ENCODE peak calls at places on chromosomes 4 and X, in eight cellular contexts. I is mucosa of gallbladder; Y is central memory CD4-positive, alpha-beta T cell; G is progenitor cell of endocrine pancreas; J is neural crest cell; H is endodermal cell; U is activated CD4-positive, alpha-beta T cell treated with anti-CD3 and anti-CD28 coated beads for 1 hour; W is A549. K is an unnamed sample.

GRCh38 chr4:117481742-117482141 is 396.4 kb upstream of the TRAM1L1 start:
- DNase-seq in J (no peak), I (no peak), H (no peak), U (no peak), Y (no peak), W (no peak), G (no peak), K (no peak)

GRCh38 chr4:84582988-84583870 is at the start of gene CDS1:
- DNase-seq in Y (no peak), H (peak), I (peak), J (peak), U (no peak), W (no peak), G (peak), K (peak)

GRCh38 chrX:148466292-148466691 is 34.1 kb upstream of the AFF2 start:
- DNase-seq in I (no peak), Y (no peak), J (no peak), W (no peak), U (no peak), G (no peak), H (no peak), K (no peak)

GRCh38 chrX:101595739-101596419 is 21.9 kb downstream of the ARMCX6 start:
- DNase-seq in G (no peak), W (peak), I (peak), U (no peak), Y (peak), H (peak), J (peak), K (no peak)

GRCh38 chr4:108166441-108167315 is 2.1 kb downstream of the LEF1 start:
- DNase-seq in I (no peak), W (no peak), H (peak), U (peak), G (no peak), J (peak), Y (peak), K (no peak)

GRCh38 chrX:11105080-11105479 is 6.1 kb upstream of the HCCS start:
- DNase-seq in U (no peak), H (no peak), I (no peak), J (no peak), W (peak), Y (no peak), G (no peak), K (no peak)

GRCh38 chr4:17812801-17813200 is 2.0 kb downstream of the NCAPG start:
- DNase-seq in W (no peak), I (no peak), G (no peak), J (no peak), H (no peak), Y (no peak), U (no peak), K (no peak)

GRCh38 chr4:8267077-8267476 is 2.5 kb upstream of the HTRA3 start:
- DNase-seq in Y (no peak), H (peak), I (peak), W (peak), J (peak), G (peak), U (no peak), K (no peak)

GRCh38 chr4:174036111-174036510 is 247.4 kb downstream of the FBXO8 start:
- DNase-seq in J (no peak), U (no peak), I (no peak), G (no peak), H (no peak), Y (no peak), W (no peak), K (no peak)

GRCh38 chr4:150799207-150799606 is 215.9 kb downstream of the LRBA start:
- DNase-seq in U (no peak), H (no peak), J (no peak), G (no peak), I (no peak), Y (no peak), W (peak), K (no peak)

GRCh38 chrX:108699368-108699767 is 37.0 kb downstream of the IRS4 start:
- DNase-seq in U (no peak), Y (no peak), W (peak), I (no peak), G (no peak), J (no peak), H (no peak), K (no peak)

GRCh38 chr4:100095729-100096595 is 94.3 kb downstream of the DDIT4L start:
- DNase-seq in H (peak), I (peak), Y (peak), G (peak), J (peak), U (peak), W (peak), K (peak)

GRCh38 chr4:40335508-40335860 is 351 bp downstream of the CHRNA9 start:
- DNase-seq in I (no peak), G (no peak), U (no peak), H (no peak), W (peak), J (no peak), Y (no peak), K (no peak)

GRCh38 chr4:113290666-113291065 is 241.2 kb downstream of the ANK2 start:
- DNase-seq in I (no peak), U (no peak), Y (no peak), W (no peak), J (no peak), G (no peak), H (no peak), K (no peak)

GRCh38 chrX:79140731-79141130 is 3.8 kb upstream of the GPR174 start:
- DNase-seq in W (no peak), J (no peak), U (no peak), I (no peak), G (no peak), Y (no peak), H (no peak), K (no peak)

GRCh38 chrX:3066555-3066954 is 25.3 kb downstream of the ARSF start:
- DNase-seq in W (no peak), H (no peak), Y (no peak), I (peak), U (no peak), J (no peak), G (no peak), K (no peak)

GRCh38 chrX:28552322-28552721 is 34.9 kb upstream of the IL1RAPL1 start:
- DNase-seq in W (no peak), H (no peak), G (no peak), J (no peak), Y (no peak), U (no peak), I (no peak), K (no peak)

GRCh38 chr4:98932539-98932938 is 3.6 kb upstream of the EIF4E start:
- DNase-seq in U (no peak), J (no peak), I (no peak), Y (no peak), G (no peak), H (no peak), W (no peak), K (no peak)

GRCh38 chrX:13752646-13753045 is 18.1 kb downstream of the OFD1 start:
- DNase-seq in U (no peak), H (no peak), I (no peak), G (no peak), W (no peak), Y (no peak), J (no peak), K (no peak)

GRCh38 chr4:3865986-3866812 is 100.0 kb downstream of the ADRA2C start:
- DNase-seq in U (no peak), J (no peak), H (peak), G (no peak), I (no peak), Y (no peak), W (no peak), K (no peak)

GRCh38 chr4:163693211-163693610 is 198.7 kb downstream of the TMA16 start:
- DNase-seq in W (no peak), J (no peak), H (no peak), Y (no peak), G (no peak), U (no peak), I (no peak), K (no peak)

GRCh38 chr4:53189011-53189410 is 176.8 kb downstream of the SCFD2 start:
- DNase-seq in U (no peak), I (no peak), H (no peak), Y (no peak), G (no peak), W (no peak), J (no peak), K (no peak)

GRCh38 chr4:1676605-1677525 is 7.2 kb downstream of the FAM53A start:
- DNase-seq in I (no peak), G (no peak), J (no peak), Y (no peak), W (no peak), U (no peak), H (no peak), K (no peak)

GRCh38 chr4:518569-519083 is 19.6 kb downstream of the PIGG start:
- DNase-seq in I (no peak), J (no peak), Y (no peak), G (no peak), H (no peak), U (no peak), W (no peak), K (no peak)

GRCh38 chrX:39709364-39709763 is 388.4 kb downstream of the BCOR start:
- DNase-seq in G (no peak), W (no peak), J (no peak), I (no peak), U (no peak), H (no peak), Y (no peak), K (no peak)

GRCh38 chrX:40132751-40133150 is 35.0 kb upstream of the BCOR start:
- DNase-seq in J (no peak), W (peak), U (no peak), G (no peak), Y (no peak), H (no peak), I (peak), K (no peak)

GRCh38 chrX:13094780-13095425 is 50.5 kb upstream of the FAM9C start:
- DNase-seq in W (no peak), U (no peak), H (no peak), J (no peak), G (no peak), I (no peak), Y (no peak), K (no peak)

K was measured in activated T-helper 1 cell treated with Interleukin-2 at 50 U/mL for 16 hours.